ENCODE peak calls at places on chromosomes 3 and 15, in eight cellular contexts. One of them, this sample, is unnamed. For H3K4me1, the result is how much of the 10 kb centered on the place peaks cover.

GRCh38 chr15:70670680-70671079 is 92.7 kb downstream of the UACA start:
- DNase-seq in IMR-90: no peak
- DNase-seq in ovary: no peak
- DNase-seq in PC-9: no peak
- DNase-seq in prostate gland: no peak
- DNase-seq in pancreas: no peak
- DNase-seq in hepatocyte: no peak
- DNase-seq in GM12878: no peak
- DNase-seq in this sample: no peak

GRCh38 chr15:85024003-85024402 is 42.3 kb downstream of the PDE8A start:
- DNase-seq in PC-9: no peak
- DNase-seq in IMR-90: no peak
- DNase-seq in hepatocyte: no peak
- DNase-seq in pancreas: no peak
- DNase-seq in ovary: no peak
- DNase-seq in prostate gland: no peak
- DNase-seq in GM12878: no peak
- DNase-seq in this sample: no peak

GRCh38 chr3:5239602-5240001 is 52.1 kb downstream of the EDEM1 start:
- DNase-seq in IMR-90: peak
- DNase-seq in GM12878: no peak
- DNase-seq in hepatocyte: no peak
- DNase-seq in PC-9: no peak
- DNase-seq in prostate gland: no peak
- DNase-seq in pancreas: no peak
- DNase-seq in ovary: no peak
- DNase-seq in this sample: no peak

GRCh38 chr3:183381179-183381578 is 47.2 kb downstream of the MCF2L2 start:
- DNase-seq in ovary: no peak
- DNase-seq in GM12878: no peak
- DNase-seq in hepatocyte: no peak
- DNase-seq in IMR-90: peak
- DNase-seq in pancreas: no peak
- DNase-seq in PC-9: no peak
- DNase-seq in prostate gland: no peak
- DNase-seq in this sample: no peak

GRCh38 chr3:10693457-10693856 is 122.6 kb upstream of the SLC6A11 start:
- DNase-seq in ovary: no peak
- DNase-seq in GM12878: no peak
- DNase-seq in prostate gland: no peak
- DNase-seq in pancreas: no peak
- DNase-seq in IMR-90: peak
- DNase-seq in hepatocyte: no peak
- DNase-seq in PC-9: no peak
- DNase-seq in this sample: no peak

GRCh38 chr15:100334015-100334414 is 7.8 kb downstream of the ADAMTS17 start:
- DNase-seq in hepatocyte: no peak
- DNase-seq in ovary: no peak
- DNase-seq in PC-9: no peak
- DNase-seq in pancreas: no peak
- DNase-seq in GM12878: no peak
- DNase-seq in IMR-90: no peak
- DNase-seq in prostate gland: no peak
- DNase-seq in this sample: no peak

GRCh38 chr3:39414421-39414907 is 7.9 kb downstream of the RPSA start:
- DNase-seq in pancreas: no peak
- DNase-seq in ovary: no peak
- DNase-seq in GM12878: no peak
- DNase-seq in hepatocyte: no peak
- DNase-seq in PC-9: no peak
- DNase-seq in IMR-90: no peak
- DNase-seq in prostate gland: no peak
- DNase-seq in this sample: no peak

GRCh38 chr3:195159819-195160175 is 111.2 kb downstream of the XXYLT1 start:
- DNase-seq in prostate gland: no peak
- DNase-seq in hepatocyte: no peak
- DNase-seq in GM12878: no peak
- DNase-seq in PC-9: no peak
- DNase-seq in pancreas: no peak
- DNase-seq in IMR-90: peak
- DNase-seq in ovary: no peak
- DNase-seq in this sample: no peak

GRCh38 chr3:52534281-52535183 is 875 bp upstream of the NT5DC2 start:
- DNase-seq in IMR-90: peak
- DNase-seq in PC-9: no peak
- DNase-seq in pancreas: peak
- DNase-seq in prostate gland: no peak
- DNase-seq in hepatocyte: peak
- DNase-seq in GM12878: no peak
- DNase-seq in ovary: peak
- DNase-seq in this sample: no peak

GRCh38 chr15:60804986-60805949 is 326.3 kb upstream of the ICE2 start:
- DNase-seq in IMR-90: peak
- DNase-seq in hepatocyte: no peak
- DNase-seq in GM12878: no peak
- DNase-seq in prostate gland: no peak
- DNase-seq in pancreas: no peak
- DNase-seq in ovary: no peak
- DNase-seq in PC-9: peak
- DNase-seq in this sample: no peak

GRCh38 chr3:99666201-99666600 is 27.8 kb downstream of the COL8A1 start:
- DNase-seq in ovary: no peak
- DNase-seq in IMR-90: no peak
- DNase-seq in prostate gland: no peak
- DNase-seq in GM12878: no peak
- DNase-seq in pancreas: no peak
- DNase-seq in hepatocyte: no peak
- DNase-seq in PC-9: no peak
- DNase-seq in this sample: no peak

GRCh38 chr3:159082514-159082913 is 280.7 kb downstream of the MFSD1 start:
- DNase-seq in PC-9: no peak
- DNase-seq in prostate gland: no peak
- DNase-seq in hepatocyte: no peak
- DNase-seq in IMR-90: peak
- DNase-seq in GM12878: no peak
- DNase-seq in ovary: no peak
- DNase-seq in pancreas: no peak
- DNase-seq in this sample: no peak

GRCh38 chr3:175326041-175326440 is 466.9 kb downstream of the NAALADL2 start:
- DNase-seq in PC-9: no peak
- DNase-seq in GM12878: no peak
- DNase-seq in prostate gland: no peak
- DNase-seq in pancreas: no peak
- DNase-seq in hepatocyte: no peak
- DNase-seq in IMR-90: no peak
- DNase-seq in ovary: no peak
- DNase-seq in this sample: no peak

GRCh38 chr3:183885766-183886165 is 1.1 kb upstream of the PARL start:
- DNase-seq in IMR-90: no peak
- DNase-seq in hepatocyte: no peak
- DNase-seq in GM12878: no peak
- DNase-seq in PC-9: no peak
- DNase-seq in pancreas: no peak
- DNase-seq in prostate gland: no peak
- DNase-seq in ovary: no peak
- DNase-seq in this sample: no peak

GRCh38 chr3:157958471-157958870 is 147.7 kb downstream of the SHOX2 start:
- DNase-seq in ovary: no peak
- DNase-seq in GM12878: no peak
- DNase-seq in PC-9: no peak
- DNase-seq in pancreas: no peak
- DNase-seq in hepatocyte: no peak
- DNase-seq in IMR-90: no peak
- DNase-seq in prostate gland: no peak
- DNase-seq in this sample: no peak

GRCh38 chr3:117017135-117017990 is 307.8 kb downstream of the TUSC7 start:
- DNase-seq in pancreas: no peak
- DNase-seq in hepatocyte: peak
- DNase-seq in ovary: no peak
- DNase-seq in PC-9: no peak
- DNase-seq in prostate gland: no peak
- DNase-seq in IMR-90: peak
- DNase-seq in GM12878: no peak
- DNase-seq in this sample: no peak

GRCh38 chr3:171453175-171453868 is 6.9 kb downstream of the TNIK start:
- DNase-seq in IMR-90: no peak
- DNase-seq in hepatocyte: peak
- DNase-seq in ovary: no peak
- DNase-seq in GM12878: no peak
- DNase-seq in prostate gland: no peak
- DNase-seq in PC-9: no peak
- DNase-seq in pancreas: no peak
- DNase-seq in this sample: no peak

GRCh38 chr3:51311055-51311454 is 74.0 kb upstream of the MANF start:
- DNase-seq in GM12878: no peak
- DNase-seq in pancreas: no peak
- DNase-seq in hepatocyte: peak
- DNase-seq in PC-9: no peak
- DNase-seq in ovary: no peak
- DNase-seq in prostate gland: no peak
- DNase-seq in IMR-90: peak
- DNase-seq in this sample: no peak

GRCh38 chr15:48553559-48553958 is 92.0 kb downstream of the FBN1 start:
- DNase-seq in PC-9: no peak
- DNase-seq in pancreas: no peak
- DNase-seq in prostate gland: no peak
- DNase-seq in ovary: no peak
- DNase-seq in hepatocyte: no peak
- DNase-seq in GM12878: no peak
- DNase-seq in IMR-90: peak
- DNase-seq in this sample: no peak

GRCh38 chr15:48547305-48547704 is 98.2 kb downstream of the FBN1 start:
- DNase-seq in prostate gland: no peak
- DNase-seq in hepatocyte: no peak
- DNase-seq in PC-9: no peak
- DNase-seq in ovary: no peak
- DNase-seq in IMR-90: peak
- DNase-seq in pancreas: no peak
- DNase-seq in GM12878: no peak
- DNase-seq in this sample: no peak

GRCh38 chr15:48550822-48551525 is 94.5 kb downstream of the FBN1 start:
- DNase-seq in pancreas: no peak
- DNase-seq in prostate gland: no peak
- DNase-seq in PC-9: no peak
- DNase-seq in ovary: no peak
- DNase-seq in hepatocyte: no peak
- DNase-seq in GM12878: no peak
- DNase-seq in IMR-90: no peak
- DNase-seq in this sample: no peak

GRCh38 chr15:48544816-48545215 is 100.7 kb downstream of the FBN1 start:
- DNase-seq in IMR-90: peak
- DNase-seq in ovary: no peak
- DNase-seq in GM12878: no peak
- DNase-seq in pancreas: no peak
- DNase-seq in prostate gland: no peak
- DNase-seq in PC-9: no peak
- DNase-seq in hepatocyte: no peak
- DNase-seq in this sample: no peak

GRCh38 chr15:48548376-48548775 is 97.1 kb downstream of the FBN1 start:
- DNase-seq in IMR-90: no peak
- DNase-seq in PC-9: no peak
- DNase-seq in prostate gland: no peak
- DNase-seq in GM12878: no peak
- DNase-seq in hepatocyte: no peak
- DNase-seq in pancreas: no peak
- DNase-seq in ovary: no peak
- DNase-seq in this sample: no peak
- H3K4me1 ChIP-seq in IMR-90: under half
- H3K4me1 ChIP-seq in PC-9: under half
- H3K4me1 ChIP-seq in prostate gland: under half
- H3K4me1 ChIP-seq in GM12878: under half
- H3K4me1 ChIP-seq in hepatocyte: under half
- H3K4me1 ChIP-seq in pancreas: under half
- H3K4me1 ChIP-seq in ovary: under half
- H3K4me1 ChIP-seq in this sample: under half

GRCh38 chr15:65869127-65869953 is at the start of gene RAB11A:
- DNase-seq in IMR-90: peak
- DNase-seq in hepatocyte: peak
- DNase-seq in GM12878: peak
- DNase-seq in ovary: peak
- DNase-seq in pancreas: peak
- DNase-seq in prostate gland: peak
- DNase-seq in PC-9: peak
- DNase-seq in this sample: peak
- TF ChIP-seq CTCF in IMR-90: peak
- TF ChIP-seq CTCF in hepatocyte: peak
- TF ChIP-seq CTCF in GM12878: peak
- TF ChIP-seq CTCF in ovary: peak
- TF ChIP-seq CTCF in pancreas: no peak
- TF ChIP-seq CTCF in prostate gland: no peak
- TF ChIP-seq CTCF in PC-9: no peak
- TF ChIP-seq CTCF in this sample: peak

GRCh38 chr3:34296779-34297178 is 498.3 kb downstream of the PDCD6IP start:
- DNase-seq in GM12878: no peak
- DNase-seq in ovary: no peak
- DNase-seq in IMR-90: no peak
- DNase-seq in PC-9: no peak
- DNase-seq in hepatocyte: no peak
- DNase-seq in pancreas: no peak
- DNase-seq in prostate gland: no peak
- DNase-seq in this sample: no peak

GRCh38 chr3:34298668-34299067 is 500.2 kb downstream of the PDCD6IP start:
- DNase-seq in PC-9: no peak
- DNase-seq in IMR-90: no peak
- DNase-seq in GM12878: no peak
- DNase-seq in hepatocyte: peak
- DNase-seq in pancreas: no peak
- DNase-seq in prostate gland: no peak
- DNase-seq in ovary: no peak
- DNase-seq in this sample: no peak

GRCh38 chr3:34305266-34305665 is 506.8 kb downstream of the PDCD6IP start:
- DNase-seq in pancreas: no peak
- DNase-seq in prostate gland: no peak
- DNase-seq in ovary: no peak
- DNase-seq in GM12878: no peak
- DNase-seq in PC-9: no peak
- DNase-seq in IMR-90: no peak
- DNase-seq in hepatocyte: no peak
- DNase-seq in this sample: no peak

DNA sequence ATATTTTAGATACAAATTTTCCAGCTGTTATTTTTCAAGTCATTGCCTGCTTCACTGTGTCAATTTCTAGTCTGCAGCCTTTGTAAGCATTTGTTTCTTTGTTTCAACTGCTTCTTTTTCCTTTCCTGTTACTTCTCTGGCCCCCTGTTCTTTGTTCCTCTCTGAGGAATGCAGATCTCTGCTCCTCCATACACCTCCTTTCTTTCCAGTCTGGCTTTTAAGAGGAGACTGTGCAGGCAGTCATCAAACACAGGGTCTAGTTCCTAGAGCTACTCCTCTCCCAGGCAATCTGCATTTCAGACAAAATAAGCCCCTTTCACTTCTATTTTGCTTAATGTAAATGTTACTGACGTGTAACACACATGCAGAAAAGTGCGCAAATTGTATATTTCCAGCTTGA is 502.9 kb downstream of the PDCD6IP start:
- DNase-seq in ovary: no peak
- DNase-seq in IMR-90: no peak
- DNase-seq in GM12878: no peak
- DNase-seq in PC-9: no peak
- DNase-seq in pancreas: no peak
- DNase-seq in prostate gland: no peak
- DNase-seq in hepatocyte: no peak
- DNase-seq in this sample: no peak
- H3K4me1 ChIP-seq in ovary: under half
- H3K4me1 ChIP-seq in IMR-90: under half
- H3K4me1 ChIP-seq in GM12878: under half
- H3K4me1 ChIP-seq in PC-9: under half
- H3K4me1 ChIP-seq in pancreas: under half
- H3K4me1 ChIP-seq in prostate gland: under half
- H3K4me1 ChIP-seq in hepatocyte: under half
- H3K4me1 ChIP-seq in this sample: under half

GRCh38 chr3:141421639-141422319 is 53.5 kb downstream of the ZBTB38 start:
- DNase-seq in GM12878: no peak
- DNase-seq in PC-9: no peak
- DNase-seq in hepatocyte: no peak
- DNase-seq in prostate gland: no peak
- DNase-seq in ovary: no peak
- DNase-seq in pancreas: no peak
- DNase-seq in IMR-90: peak
- DNase-seq in this sample: no peak
- TF ChIP-seq CTCF in GM12878: no peak
- TF ChIP-seq CTCF in PC-9: no peak
- TF ChIP-seq CTCF in hepatocyte: no peak
- TF ChIP-seq CTCF in prostate gland: no peak
- TF ChIP-seq CTCF in ovary: no peak
- TF ChIP-seq CTCF in pancreas: no peak
- TF ChIP-seq CTCF in IMR-90: peak
- TF ChIP-seq CTCF in this sample: no peak

This sample was measured in lower lobe of right lung.